ENCODE peak calls at places on chromosomes 16 and 17, in seven cellular contexts. B, V, Y, C, E, G and Z are unnamed samples.

GRCh38 chr17:56114469-56114868 is 38.8 kb upstream of the ANKFN1 start:
- DNase-seq in B (no peak), V (no peak), Y (no peak), C (no peak), E (no peak), G (no peak), Z (no peak)

GRCh38 chr16:56603589-56603988 is 4.8 kb upstream of the MT2A start:
- DNase-seq in B (peak), V (peak), Y (no peak), C (peak), E (peak), G (peak), Z (no peak)

GRCh38 chr16:48003226-48003907 is 152.4 kb downstream of the ABCC12 start:
- DNase-seq in B (no peak), V (peak), Y (peak), C (no peak), E (no peak), G (no peak), Z (no peak)

GRCh38 chr17:74767111-74767516 is 9.0 kb downstream of the NAT9 start:
- DNase-seq in B (no peak), V (no peak), Y (no peak), C (no peak), E (no peak), G (no peak), Z (peak)

GRCh38 chr16:20074089-20074956 is 633 bp upstream of the GPR139 start:
- DNase-seq in B (no peak), V (no peak), Y (no peak), C (no peak), E (no peak), G (no peak), Z (no peak)

GRCh38 chr17:21125862-21126261 is 902 bp upstream of the DHRS7B start:
- DNase-seq in B (no peak), V (no peak), Y (no peak), C (no peak), E (no peak), G (no peak), Z (no peak)

GRCh38 chr16:85759631-85760419 is 8.9 kb upstream of the C16orf74 start:
- DNase-seq in B (no peak), V (no peak), Y (peak), C (peak), E (no peak), G (no peak), Z (no peak)

GRCh38 chr17:78127888-78128615 is 503 bp downstream of the TMC6 start:
- DNase-seq in B (no peak), V (no peak), Y (peak), C (peak), E (peak), G (no peak), Z (no peak)

GRCh38 chr17:67253379-67253778 is 8.4 kb upstream of the HELZ start:
- DNase-seq in B (no peak), V (no peak), Y (peak), C (no peak), E (no peak), G (peak), Z (no peak)

GRCh38 chr17:38733315-38734234 is 3.4 kb downstream of the CISD3 start:
- DNase-seq in B (no peak), V (no peak), Y (no peak), C (peak), E (no peak), G (no peak), Z (no peak)

GRCh38 chr17:30253316-30253715 is 17.8 kb upstream of the SLC6A4 start:
- DNase-seq in B (no peak), V (no peak), Y (no peak), C (no peak), E (no peak), G (no peak), Z (no peak)

GRCh38 chr17:31397256-31397939 is 5.9 kb downstream of the RAB11FIP4 start:
- DNase-seq in B (no peak), V (no peak), Y (no peak), C (no peak), E (no peak), G (no peak), Z (peak)

GRCh38 chr17:77769215-77769614 is 189.3 kb upstream of the TNRC6C start:
- DNase-seq in B (no peak), V (peak), Y (no peak), C (no peak), E (no peak), G (no peak), Z (no peak)

GRCh38 chr17:47695664-47696376 is 1.9 kb downstream of the TBKBP1 start:
- DNase-seq in B (no peak), V (no peak), Y (no peak), C (peak), E (no peak), G (no peak), Z (peak)

GRCh38 chr17:49976163-49976827 is 7.3 kb downstream of the DLX4 start:
- DNase-seq in B (no peak), V (no peak), Y (no peak), C (peak), E (no peak), G (no peak), Z (no peak)

GRCh38 chr16:56558024-56558747 is 6.7 kb upstream of the MT4 start:
- DNase-seq in B (peak), V (peak), Y (peak), C (peak), E (no peak), G (peak), Z (no peak)

GRCh38 chr17:13813347-13814240 is 211.9 kb upstream of the HS3ST3A1 start:
- DNase-seq in B (no peak), V (no peak), Y (no peak), C (no peak), E (no peak), G (no peak), Z (no peak)

GRCh38 chr17:73746314-73747073 is 102.2 kb upstream of the SDK2 start:
- DNase-seq in B (no peak), V (no peak), Y (no peak), C (no peak), E (no peak), G (no peak), Z (no peak)

GRCh38 chr16:86761117-86761971 is 183.0 kb downstream of the FOXL1 start:
- DNase-seq in B (peak), V (peak), Y (peak), C (peak), E (peak), G (peak), Z (no peak)

GRCh38 chr16:81808933-81809480 is 29.9 kb downstream of the PLCG2 start:
- DNase-seq in B (no peak), V (no peak), Y (no peak), C (no peak), E (no peak), G (no peak), Z (no peak)

GRCh38 chr17:50263293-50264262 is 10.7 kb upstream of the TMEM92 start:
- DNase-seq in B (no peak), V (no peak), Y (no peak), C (no peak), E (no peak), G (no peak), Z (peak)

GRCh38 chr17:80761421-80761871 is 216.8 kb downstream of the RPTOR start:
- DNase-seq in B (peak), V (peak), Y (peak), C (no peak), E (no peak), G (peak), Z (no peak)

GRCh38 chr17:80252871-80253270 is 7.8 kb upstream of the RNF213 start:
- DNase-seq in B (no peak), V (no peak), Y (peak), C (peak), E (peak), G (peak), Z (no peak)

GRCh38 chr17:61209524-61209923 is 190.1 kb upstream of the TBX2 start:
- DNase-seq in B (no peak), V (no peak), Y (no peak), C (no peak), E (no peak), G (no peak), Z (no peak)

GRCh38 chr16:3503513-3503912 is 2.7 kb downstream of the CLUAP1 start:
- DNase-seq in B (no peak), V (no peak), Y (peak), C (no peak), E (no peak), G (no peak), Z (peak)

GRCh38 chr17:75289832-75290337 is 652 bp upstream of the SLC25A19 start:
- DNase-seq in B (peak), V (peak), Y (peak), C (peak), E (peak), G (peak), Z (no peak)

GRCh38 chr17:35664685-35665084 is 66.8 kb upstream of the RASL10B start:
- DNase-seq in B (no peak), V (no peak), Y (no peak), C (no peak), E (no peak), G (no peak), Z (no peak)

GRCh38 chr16:52742608-52743007 is 195.7 kb upstream of the TOX3 start:
- DNase-seq in B (no peak), V (no peak), Y (no peak), C (no peak), E (no peak), G (no peak), Z (no peak)

GRCh38 chr16:55035037-55035436 is 104.4 kb downstream of the IRX5 start:
- DNase-seq in B (no peak), V (no peak), Y (peak), C (peak), E (peak), G (no peak), Z (no peak)
- TF ChIP-seq CTCF in B (peak), V (peak), Y (peak), C (peak), E (peak), G (peak), Z (peak)

GRCh38 chr16:27230562-27230991 is 27.3 kb downstream of the KDM8 start:
- DNase-seq in B (no peak), V (no peak), Y (no peak), C (no peak), E (peak), G (no peak), Z (peak)
- TF ChIP-seq CTCF in B (peak), V (no peak), Y (no peak), C (no peak), E (no peak), G (no peak), Z (peak)

GRCh38 chr16:720507-720989 is 398 bp upstream of the ANTKMT start:
- DNase-seq in B (peak), V (peak), Y (no peak), C (peak), E (peak), G (peak), Z (no peak)

GRCh38 chr16:720990-721764 is at the start of gene ANTKMT:
- DNase-seq in B (peak), V (peak), Y (peak), C (peak), E (peak), G (peak), Z (no peak)

GRCh38 chr16:718389-718788 is 2.6 kb upstream of the ANTKMT start:
- DNase-seq in B (no peak), V (no peak), Y (no peak), C (no peak), E (no peak), G (no peak), Z (no peak)

GRCh38 chr16:718922-719321 is 2.0 kb upstream of the ANTKMT start:
- DNase-seq in B (no peak), V (no peak), Y (no peak), C (no peak), E (peak), G (no peak), Z (no peak)

GRCh38 chr16:719815-720506 is 985 bp upstream of the ANTKMT start:
- DNase-seq in B (no peak), V (no peak), Y (no peak), C (no peak), E (peak), G (no peak), Z (no peak)
- TF ChIP-seq CTCF in B (peak), V (peak), Y (peak), C (no peak), E (no peak), G (peak), Z (peak)

DNA sequence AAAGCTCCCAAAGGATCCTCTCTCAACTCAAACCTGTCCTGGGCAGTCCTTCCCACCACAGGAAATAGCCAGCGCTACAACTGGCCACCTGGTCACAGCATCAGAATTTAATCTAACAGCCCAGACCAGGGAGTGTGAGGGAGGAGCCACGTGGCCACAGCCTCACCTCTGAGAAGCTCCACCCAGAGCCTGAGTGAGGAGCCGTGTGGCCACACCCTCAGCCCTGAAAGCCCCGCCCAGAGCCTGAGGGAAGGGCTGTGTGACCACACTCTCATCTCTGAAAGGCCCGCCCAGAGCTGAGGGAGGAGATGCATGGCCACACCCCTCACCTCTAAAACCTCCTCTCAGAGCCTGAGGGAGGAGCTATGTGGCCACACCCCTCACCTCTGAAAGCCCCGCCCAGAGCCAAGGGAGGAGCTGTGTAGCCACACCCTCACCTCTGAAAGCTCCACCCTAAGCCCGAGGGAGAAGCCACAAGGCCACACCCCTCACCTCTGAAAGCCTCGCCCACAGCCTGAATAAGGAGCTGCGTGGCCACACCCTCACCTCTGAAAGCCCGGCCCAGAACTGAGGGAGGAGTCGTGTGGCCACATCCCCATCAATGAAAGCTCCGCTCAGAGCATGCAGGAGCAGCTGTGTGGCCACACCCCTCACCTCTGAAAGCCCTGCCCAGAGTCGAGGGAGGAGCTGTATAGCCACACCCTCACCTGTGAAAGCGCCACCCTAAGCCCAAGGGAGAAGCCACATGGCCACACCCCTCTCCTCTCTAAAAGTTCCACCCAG is 28.6 kb downstream of the SLC38A8 start:
- DNase-seq in B (peak), V (no peak), Y (peak), C (peak), E (peak), G (peak), Z (no peak)
- TF ChIP-seq CTCF in B (no peak), V (no peak), Y (no peak), C (no peak), E (no peak), G (no peak), Z (no peak)

DNA sequence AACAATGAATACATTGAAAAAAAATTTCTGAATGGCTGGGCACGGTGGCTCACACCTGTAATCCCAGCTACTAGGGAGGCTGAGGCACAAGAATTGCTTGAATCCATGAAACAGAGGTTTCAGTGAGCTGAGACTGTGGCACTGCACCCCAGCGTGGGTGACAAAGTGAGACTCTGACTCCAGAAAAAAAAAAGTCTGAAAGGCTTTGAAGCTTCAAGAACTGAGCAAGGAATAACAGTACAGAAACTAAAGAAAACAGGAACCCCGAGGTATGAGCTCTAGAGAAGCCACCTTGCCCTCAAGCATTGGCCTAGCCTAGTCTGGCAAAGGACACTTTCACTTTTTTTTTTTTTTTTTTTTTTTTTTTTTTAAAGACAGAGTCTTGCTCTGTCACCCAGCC is 45.0 kb downstream of the TEX2 start:
- DNase-seq in B (no peak), V (no peak), Y (no peak), C (no peak), E (no peak), G (no peak), Z (no peak)
- TF ChIP-seq CTCF in B (no peak), V (no peak), Y (no peak), C (no peak), E (no peak), G (no peak), Z (no peak)

DNA sequence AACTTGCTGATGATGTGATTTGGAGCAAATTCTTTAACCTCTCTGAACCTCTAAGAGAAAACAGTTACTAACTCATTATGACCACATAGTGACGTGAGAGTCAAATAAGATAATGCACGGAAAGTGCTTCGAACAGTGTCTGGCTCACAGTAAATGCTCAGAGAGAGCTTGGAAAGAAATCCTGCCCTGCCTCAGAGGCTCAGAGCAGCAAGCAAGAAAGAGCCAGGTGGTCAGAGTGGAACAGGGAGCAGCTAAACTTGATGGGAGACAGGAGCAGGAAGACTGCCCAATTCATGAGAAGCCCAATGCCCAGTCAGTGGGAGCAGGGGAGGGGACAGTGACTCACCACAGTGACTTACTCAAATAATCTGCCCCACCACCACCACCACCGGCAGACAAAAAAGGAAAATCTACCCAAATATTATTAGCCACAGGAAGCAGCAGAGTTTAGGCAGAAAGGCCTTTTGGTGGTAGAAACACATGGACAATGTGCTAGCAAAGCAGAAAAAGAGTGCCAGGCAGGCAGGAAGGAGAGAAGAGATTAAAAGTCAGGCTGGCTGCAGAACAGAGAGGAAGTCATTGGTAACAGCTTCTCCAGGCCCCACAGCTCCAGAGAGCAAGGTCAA is 24.0 kb upstream of the CCL1 start:
- DNase-seq in B (no peak), V (no peak), Y (no peak), C (no peak), E (no peak), G (peak), Z (no peak)
- TF ChIP-seq CTCF in B (no peak), V (no peak), Y (no peak), C (no peak), E (no peak), G (no peak), Z (no peak)

GRCh38 chr17:63478814-63479494 is 2.1 kb downstream of the ACE start:
- DNase-seq in B (peak), V (peak), Y (peak), C (peak), E (peak), G (peak), Z (peak)
- TF ChIP-seq CTCF in B (peak), V (peak), Y (peak), C (peak), E (peak), G (peak), Z (peak)